ENCODE peak calls at places on chromosomes 5 and 9, in ten cellular contexts. N is fibroblast of the aortic adventitia; R is WTC11; S is epithelial cell of esophagus; I is adrenal gland; Z is astrocyte of the spinal cord; G is CD8-positive, alpha-beta T cell; Q is PC-9; W is AG04449; H is SK-N-SH. K is an unnamed sample.

GRCh38 chr5:138725153-138725884 is 27.9 kb upstream of the CTNNA1 start:
- DNase-seq in N (peak; percentile 84), R (peak; percentile 78), S (peak; percentile 98), I (no peak), Z (peak; percentile 50), G (no peak), Q (peak; percentile 99), W (no peak), H (peak; percentile 43), K (peak; percentile 72)

GRCh38 chr5:24505291-24505690 is 139.5 kb downstream of the CDH10 start:
- DNase-seq in N (no peak), R (no peak), S (no peak), I (no peak), Z (no peak), G (no peak), Q (no peak), W (no peak), H (no peak), K (no peak)

GRCh38 chr5:124528838-124529237 is 217.6 kb downstream of the ZNF608 start:
- DNase-seq in N (no peak), R (no peak), S (no peak), I (no peak), Z (peak; percentile 71), G (no peak), Q (no peak), W (no peak), H (no peak), K (no peak)

GRCh38 chr5:143213231-143213850 is 190.1 kb downstream of the NR3C1 start:
- DNase-seq in N (peak; percentile 77), R (no peak), S (peak; percentile 47), I (no peak), Z (peak; percentile 50), G (no peak), Q (no peak), W (no peak), H (no peak), K (no peak)

GRCh38 chr9:22169243-22169642 is 160.1 kb upstream of the CDKN2B start:
- DNase-seq in N (peak; percentile 57), R (no peak), S (peak; percentile 68), I (no peak), Z (peak; percentile 50), G (no peak), Q (peak; percentile 38), W (no peak), H (no peak), K (no peak)

GRCh38 chr5:171675511-171675910 is 110.1 kb upstream of the SMIM23 start:
- DNase-seq in N (peak; percentile 21), R (no peak), S (no peak), I (no peak), Z (no peak), G (no peak), Q (no peak), W (no peak), H (no peak), K (no peak)

GRCh38 chr9:4375424-4376195 is 75.7 kb upstream of the GLIS3 start:
- DNase-seq in N (peak; percentile 80), R (no peak), S (peak; percentile 71), I (no peak), Z (peak; percentile 68), G (no peak), Q (no peak), W (peak; percentile 85), H (peak; percentile 27), K (no peak)

GRCh38 chr5:131264453-131265200 is 774 bp downstream of the CDC42SE2 start:
- DNase-seq in N (peak; percentile 36), R (peak; percentile 52), S (peak; percentile 52), I (peak; percentile 39), Z (peak; percentile 31), G (peak; percentile 31), Q (no peak), W (no peak), H (peak; percentile 67), K (peak; percentile 20)

GRCh38 chr5:177209610-177210009 is 76.0 kb downstream of the NSD1 start:
- DNase-seq in N (no peak), R (no peak), S (no peak), I (no peak), Z (no peak), G (no peak), Q (no peak), W (no peak), H (no peak), K (no peak)

GRCh38 chr5:60842859-60843692 is 993 bp downstream of the ELOVL7 start:
- DNase-seq in N (no peak), R (peak; percentile 35), S (peak; percentile 54), I (peak; percentile 22), Z (peak; percentile 8), G (no peak), Q (peak; percentile 39), W (no peak), H (peak; percentile 55), K (no peak)

GRCh38 chr9:77556396-77556795 is 91.7 kb downstream of the GNA14 start:
- DNase-seq in N (no peak), R (no peak), S (no peak), I (no peak), Z (no peak), G (no peak), Q (no peak), W (no peak), H (no peak), K (no peak)

GRCh38 chr9:24035816-24036215 is 209.8 kb upstream of the ELAVL2 start:
- DNase-seq in N (no peak), R (no peak), S (no peak), I (no peak), Z (no peak), G (no peak), Q (no peak), W (no peak), H (no peak), K (no peak)

GRCh38 chr5:137201876-137202275 is 297.2 kb downstream of the SPOCK1 start:
- DNase-seq in N (peak; percentile 97), R (no peak), S (peak; percentile 85), I (no peak), Z (peak; percentile 12), G (no peak), Q (no peak), W (peak; percentile 70), H (no peak), K (no peak)

GRCh38 chr5:80747922-80748321 is 93.1 kb upstream of the DHFR start:
- DNase-seq in N (no peak), R (no peak), S (no peak), I (no peak), Z (no peak), G (no peak), Q (no peak), W (no peak), H (no peak), K (no peak)

GRCh38 chr5:131356619-131357018 is 92.8 kb downstream of the CDC42SE2 start:
- DNase-seq in N (no peak), R (no peak), S (no peak), I (no peak), Z (no peak), G (no peak), Q (no peak), W (no peak), H (no peak), K (no peak)

GRCh38 chr5:132495063-132495671 is 4.6 kb upstream of the IRF1 start:
- DNase-seq in N (no peak), R (no peak), S (no peak), I (no peak), Z (no peak), G (peak; percentile 3), Q (no peak), W (no peak), H (no peak), K (no peak)

GRCh38 chr9:132886358-132886725 is 7.6 kb downstream of the SPACA9 start:
- DNase-seq in N (no peak), R (no peak), S (no peak), I (no peak), Z (no peak), G (no peak), Q (no peak), W (no peak), H (no peak), K (no peak)

DNA sequence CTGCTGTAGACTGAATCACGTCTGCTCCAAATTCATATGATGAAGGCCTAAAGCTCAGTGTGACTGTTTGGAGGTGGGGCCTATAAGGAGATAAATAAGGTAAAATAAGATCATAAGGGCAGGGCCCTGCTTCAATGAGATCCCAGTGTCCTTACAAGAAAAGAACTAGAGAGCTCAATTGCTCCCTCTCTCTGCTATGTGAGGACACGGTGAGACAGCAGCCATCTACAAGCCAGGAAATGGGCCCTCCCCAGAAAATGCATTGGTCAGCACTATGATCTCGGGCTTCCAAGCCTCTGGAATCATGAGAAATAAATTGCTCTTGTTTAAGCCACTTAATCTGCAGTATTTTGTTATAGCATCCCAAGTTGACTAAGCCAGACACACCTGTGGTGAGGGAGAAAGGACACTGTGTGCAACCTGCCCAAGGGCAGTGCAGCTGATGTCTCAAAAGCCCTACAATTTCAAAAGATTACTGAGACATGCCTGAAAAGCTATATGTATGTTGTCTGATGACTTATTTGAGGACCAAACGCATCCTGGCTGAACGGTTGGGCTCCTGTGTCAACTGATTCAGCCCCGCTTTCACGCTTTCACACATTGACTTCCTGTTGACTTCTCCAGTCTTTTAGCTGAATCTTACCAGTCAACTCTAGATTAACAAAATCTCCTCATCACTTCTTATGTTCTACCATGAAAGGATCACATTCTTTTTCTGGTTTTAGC is 13.2 kb downstream of the GZMK start:
- DNase-seq in N (peak; percentile 22), R (peak; percentile 31), S (peak; percentile 14), I (no peak), Z (peak; percentile 5), G (peak; percentile 46), Q (no peak), W (no peak), H (no peak), K (no peak)
- TF ChIP-seq CTCF in N (peak; percentile 15), R (no peak), S (peak; percentile 6), I (no peak), Z (no peak), G (no peak), Q (no peak), W (no peak), H (peak; percentile 42), K (no peak)

DNA sequence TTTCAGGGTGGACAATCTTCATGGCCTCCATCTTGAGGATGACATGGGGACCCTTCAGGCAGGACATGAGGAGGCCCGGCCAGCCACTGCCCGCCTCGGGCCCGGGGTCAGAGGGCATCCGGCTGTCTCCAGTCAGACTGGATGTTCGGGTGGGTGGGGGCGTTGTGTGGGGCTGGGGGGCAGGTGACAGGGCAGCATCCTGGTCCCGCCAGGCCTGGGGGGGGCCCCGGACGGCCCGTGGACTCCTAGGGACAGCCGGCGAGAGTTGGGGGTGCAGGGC is 1.0 kb downstream of the RNF208 start:
- DNase-seq in N (no peak), R (no peak), S (no peak), I (no peak), Z (no peak), G (no peak), Q (no peak), W (no peak), H (no peak), K (no peak)
- TF ChIP-seq CTCF in N (no peak), R (no peak), S (no peak), I (no peak), Z (no peak), G (no peak), Q (no peak), W (no peak), H (no peak), K (no peak)

GRCh38 chr9:120928720-120929389 is 2.3 kb upstream of the TRAF1 start:
- DNase-seq in N (peak; percentile 20), R (peak; percentile 77), S (peak; percentile 52), I (peak; percentile 76), Z (peak; percentile 48), G (peak; percentile 74), Q (no peak), W (no peak), H (peak; percentile 56), K (no peak)
- TF ChIP-seq CTCF in N (no peak), R (no peak), S (no peak), I (peak; percentile 27), Z (no peak), G (no peak), Q (peak; percentile 27), W (peak; percentile 18), H (no peak), K (no peak)

GRCh38 chr5:179343902-179344300 is 1.4 kb downstream of the ADAMTS2 start:
- DNase-seq in N (peak; percentile 44), R (peak; percentile 90), S (no peak), I (peak; percentile 24), Z (no peak), G (no peak), Q (no peak), W (no peak), H (peak; percentile 85), K (no peak)
- TF ChIP-seq CTCF in N (peak; percentile 63), R (no peak), S (no peak), I (peak; percentile 41), Z (peak; percentile 36), G (no peak), Q (no peak), W (peak; percentile 84), H (no peak), K (no peak)